ENCODE peak calls at places on chromosomes 11 and 22, in six cellular contexts. B is tibial artery, I is tibial nerve, G is left ventricle myocardium inferior, N is colonic mucosa, K is PC-9. W is an unnamed sample. For H3K4me1, the result is how much of the 10 kb centered on the place peaks cover.

GRCh38 chr11:47593492-47593933 is 698 bp downstream of the C1QTNF4 start:
- DNase-seq in B (no peak), I (no peak), G (no peak), N (no peak), K (no peak), W (no peak)

GRCh38 chr11:15988693-15989231 is 367.6 kb downstream of the SOX6 start:
- DNase-seq in B (no peak), I (no peak), G (no peak), N (no peak), K (no peak), W (no peak)

GRCh38 chr11:68351450-68352275 is 39.3 kb downstream of the LRP5 start:
- DNase-seq in B (no peak), I (no peak), G (no peak), N (no peak), K (no peak), W (no peak)

GRCh38 chr22:35064664-35065063 is 1.3 kb upstream of the ISX start:
- DNase-seq in B (no peak), I (no peak), G (no peak), N (peak), K (no peak), W (peak)

GRCh38 chr11:65491163-65491465 is 7.7 kb upstream of the MALAT1 start:
- DNase-seq in B (no peak), I (no peak), G (peak), N (no peak), K (no peak), W (no peak)

GRCh38 chr22:48179571-48180546 is 1417.4 kb downstream of the TBC1D22A start:
- DNase-seq in B (no peak), I (no peak), G (no peak), N (no peak), K (no peak), W (no peak)

GRCh38 chr11:45390407-45390806 is 104.3 kb upstream of the SYT13 start:
- DNase-seq in B (no peak), I (no peak), G (no peak), N (no peak), K (no peak), W (no peak)

GRCh38 chr11:83364500-83365059 is 78.4 kb upstream of the CCDC90B start:
- DNase-seq in B (no peak), I (no peak), G (no peak), N (no peak), K (no peak), W (no peak)

GRCh38 chr22:46008291-46008690 is 31.3 kb upstream of the WNT7B start:
- DNase-seq in B (no peak), I (no peak), G (peak), N (no peak), K (no peak), W (no peak)

GRCh38 chr11:121089566-121089965 is 11.5 kb upstream of the TECTA start:
- DNase-seq in B (no peak), I (no peak), G (no peak), N (no peak), K (no peak), W (no peak)

GRCh38 chr11:70895061-70895670 is 357.2 kb downstream of the SHANK2 start:
- DNase-seq in B (no peak), I (no peak), G (no peak), N (no peak), K (no peak), W (no peak)

GRCh38 chr11:133784359-133784758 is 61.0 kb downstream of the SPATA19 start:
- DNase-seq in B (no peak), I (no peak), G (no peak), N (no peak), K (no peak), W (no peak)

GRCh38 chr11:98568011-98568410 is 452.7 kb upstream of the CNTN5 start:
- DNase-seq in B (no peak), I (no peak), G (no peak), N (no peak), K (no peak), W (peak)

GRCh38 chr11:13261600-13262061 is 16.0 kb upstream of the BMAL1 start:
- DNase-seq in B (no peak), I (no peak), G (no peak), N (no peak), K (peak), W (peak)

GRCh38 chr11:113505541-113506375 is 30.6 kb upstream of the DRD2 start:
- DNase-seq in B (no peak), I (peak), G (no peak), N (no peak), K (no peak), W (peak)

GRCh38 chr11:64121637-64122410 is 44.1 kb downstream of the MACROD1 start:
- DNase-seq in B (no peak), I (no peak), G (no peak), N (no peak), K (no peak), W (peak)

GRCh38 chr11:2805388-2806057 is 80.1 kb downstream of the CDKN1C start:
- DNase-seq in B (no peak), I (peak), G (no peak), N (peak), K (no peak), W (no peak)

GRCh38 chr11:2653930-2654739 is 45.7 kb downstream of the KCNQ1OT1 start:
- DNase-seq in B (no peak), I (no peak), G (no peak), N (peak), K (no peak), W (no peak)

GRCh38 chr11:23680488-23681230 is 816.2 kb upstream of the LUZP2 start:
- DNase-seq in B (no peak), I (no peak), G (no peak), N (no peak), K (no peak), W (no peak)

GRCh38 chr11:57312511-57313021 is 12.2 kb downstream of the TNKS1BP1 start:
- DNase-seq in B (peak), I (no peak), G (no peak), N (peak), K (no peak), W (no peak)

GRCh38 chr11:7673724-7674434 is 579 bp upstream of the CYB5R2 start:
- DNase-seq in B (no peak), I (no peak), G (no peak), N (peak), K (no peak), W (no peak)

GRCh38 chr11:69985654-69986420 is 92.3 kb upstream of the ANO1 start:
- DNase-seq in B (no peak), I (no peak), G (no peak), N (no peak), K (no peak), W (no peak)

GRCh38 chr11:83054001-83054400 is 17.7 kb downstream of the RAB30 start:
- DNase-seq in B (no peak), I (no peak), G (no peak), N (no peak), K (no peak), W (no peak)

GRCh38 chr11:46210133-46210636 is 67.3 kb upstream of the CREB3L1 start:
- DNase-seq in B (no peak), I (no peak), G (no peak), N (no peak), K (peak), W (peak)

DNA sequence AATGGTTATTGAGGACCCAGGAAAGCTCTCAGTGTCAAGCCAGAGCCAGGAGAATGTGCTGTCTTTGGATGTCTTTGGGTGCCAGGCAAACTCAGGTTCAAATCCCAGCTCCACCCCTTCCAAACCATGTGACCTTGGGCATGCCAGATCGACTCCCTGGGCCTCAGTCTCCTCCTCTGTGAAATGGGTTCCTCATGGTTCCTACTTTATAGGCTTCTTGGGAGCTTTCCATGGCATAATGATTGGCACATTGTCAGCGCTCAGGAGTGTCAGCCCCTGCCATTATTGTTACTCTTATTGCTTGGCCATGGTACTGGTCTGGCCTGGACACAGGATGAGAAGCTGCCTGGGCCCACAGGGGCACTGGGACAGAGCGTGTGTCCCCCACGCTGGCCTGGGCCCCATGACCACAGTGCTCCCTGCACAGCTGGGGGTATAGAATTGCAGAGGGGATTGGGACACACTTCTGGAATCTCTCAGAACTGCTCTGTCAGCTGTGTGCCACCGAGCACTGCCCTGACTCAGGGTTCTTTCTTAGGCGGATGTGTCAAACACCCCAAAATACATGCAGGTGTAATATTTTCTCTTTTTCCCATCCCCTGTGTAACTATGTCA is 37.6 kb upstream of the CRYBB3 start:
- DNase-seq in B (no peak), I (no peak), G (no peak), N (no peak), K (no peak), W (no peak)
- H3K27ac ChIP-seq in B (no peak), I (no peak), G (no peak), N (no peak), K (no peak), W (no peak)

DNA sequence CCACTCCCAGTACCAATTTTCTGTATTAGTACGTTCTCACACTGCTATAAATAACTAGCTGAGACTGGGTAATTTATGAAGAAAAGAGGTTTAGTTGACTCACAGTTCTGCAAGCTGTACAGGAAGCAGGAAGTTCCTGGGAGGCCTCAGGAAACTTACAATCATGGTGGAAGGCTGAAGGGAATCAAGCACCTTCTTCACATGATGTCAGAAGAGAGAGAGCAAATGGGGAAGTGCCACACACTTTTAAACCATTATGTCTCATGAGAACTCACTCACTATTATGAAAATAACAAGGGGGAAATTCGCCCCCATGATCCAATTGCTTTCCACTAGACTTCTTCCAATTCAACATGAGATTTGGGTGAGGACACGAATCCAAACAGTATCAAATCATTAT is 271.4 kb downstream of the ETS1 start:
- DNase-seq in B (no peak), I (no peak), G (no peak), N (no peak), K (no peak), W (no peak)
- H3K4me1 ChIP-seq in B (under half), I (under half), G (under half), N (under half), K (under half), W (under half)

DNA sequence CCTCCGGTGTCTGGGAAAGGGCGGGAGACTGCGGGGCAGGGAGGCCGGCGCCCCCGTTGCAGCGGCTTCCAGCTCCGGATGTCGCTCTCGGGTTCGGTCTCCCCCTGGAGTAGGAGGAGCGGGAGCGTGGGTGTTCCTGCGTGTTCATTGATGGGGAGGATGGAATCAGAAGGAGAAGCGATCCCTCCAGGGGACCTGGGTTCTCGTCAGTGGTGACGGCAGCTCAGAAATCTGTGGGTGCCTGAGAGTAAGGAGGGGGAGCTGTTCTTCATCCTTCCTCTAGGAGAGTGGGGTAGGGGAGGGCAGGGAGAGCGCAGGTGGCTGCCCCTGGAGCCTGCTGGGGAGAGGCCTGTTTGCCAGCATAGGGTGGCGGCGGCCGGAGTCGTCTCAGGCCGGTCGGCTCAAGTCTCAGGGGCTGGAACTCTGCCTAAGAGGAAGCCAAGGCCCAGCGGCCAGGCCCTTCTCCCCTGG is 1.1 kb downstream of the UBASH3B start:
- DNase-seq in B (no peak), I (no peak), G (peak), N (peak), K (peak), W (no peak)
- H3K27ac ChIP-seq in B (peak), I (peak), G (peak), N (peak), K (peak), W (peak)

DNA sequence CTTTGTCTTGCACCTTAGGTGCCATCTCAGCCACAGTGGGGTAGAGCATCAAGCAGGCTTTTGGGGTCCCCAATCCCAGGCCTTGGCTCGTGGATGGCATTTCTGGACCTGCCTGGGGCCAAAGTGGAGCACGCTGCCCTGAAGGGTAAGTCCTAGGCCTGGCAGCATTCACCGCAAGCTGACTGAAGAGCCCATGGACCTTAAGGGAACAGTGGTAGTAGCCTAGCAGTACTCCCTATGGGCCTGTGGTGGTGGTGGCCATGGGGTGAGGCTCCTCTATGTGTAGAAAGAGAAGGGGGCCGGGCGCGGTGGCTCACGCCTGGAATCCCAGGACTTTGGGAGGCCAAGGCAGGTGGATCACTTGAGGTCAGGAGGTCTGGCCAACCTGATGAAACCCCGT is 36.9 kb downstream of the PIWIL3 start:
- DNase-seq in B (no peak), I (no peak), G (no peak), N (no peak), K (no peak), W (no peak)
- H3K4me1 ChIP-seq in B (under half), I (under half), G (under half), N (under half), K (under half), W (under half)

GRCh38 chr22:27798526-27799333 is 2.8 kb downstream of the MN1 start:
- DNase-seq in B (peak), I (no peak), G (no peak), N (no peak), K (no peak), W (no peak)

GRCh38 chr22:27800250-27801131 is 1.1 kb downstream of the MN1 start:
- DNase-seq in B (peak), I (no peak), G (peak), N (no peak), K (no peak), W (peak)

GRCh38 chr22:27797793-27798525 is 3.6 kb downstream of the MN1 start:
- DNase-seq in B (no peak), I (no peak), G (no peak), N (no peak), K (no peak), W (no peak)

GRCh38 chr22:27801197-27801615 is 350 bp downstream of the MN1 start:
- DNase-seq in B (no peak), I (no peak), G (peak), N (no peak), K (no peak), W (no peak)

DNA sequence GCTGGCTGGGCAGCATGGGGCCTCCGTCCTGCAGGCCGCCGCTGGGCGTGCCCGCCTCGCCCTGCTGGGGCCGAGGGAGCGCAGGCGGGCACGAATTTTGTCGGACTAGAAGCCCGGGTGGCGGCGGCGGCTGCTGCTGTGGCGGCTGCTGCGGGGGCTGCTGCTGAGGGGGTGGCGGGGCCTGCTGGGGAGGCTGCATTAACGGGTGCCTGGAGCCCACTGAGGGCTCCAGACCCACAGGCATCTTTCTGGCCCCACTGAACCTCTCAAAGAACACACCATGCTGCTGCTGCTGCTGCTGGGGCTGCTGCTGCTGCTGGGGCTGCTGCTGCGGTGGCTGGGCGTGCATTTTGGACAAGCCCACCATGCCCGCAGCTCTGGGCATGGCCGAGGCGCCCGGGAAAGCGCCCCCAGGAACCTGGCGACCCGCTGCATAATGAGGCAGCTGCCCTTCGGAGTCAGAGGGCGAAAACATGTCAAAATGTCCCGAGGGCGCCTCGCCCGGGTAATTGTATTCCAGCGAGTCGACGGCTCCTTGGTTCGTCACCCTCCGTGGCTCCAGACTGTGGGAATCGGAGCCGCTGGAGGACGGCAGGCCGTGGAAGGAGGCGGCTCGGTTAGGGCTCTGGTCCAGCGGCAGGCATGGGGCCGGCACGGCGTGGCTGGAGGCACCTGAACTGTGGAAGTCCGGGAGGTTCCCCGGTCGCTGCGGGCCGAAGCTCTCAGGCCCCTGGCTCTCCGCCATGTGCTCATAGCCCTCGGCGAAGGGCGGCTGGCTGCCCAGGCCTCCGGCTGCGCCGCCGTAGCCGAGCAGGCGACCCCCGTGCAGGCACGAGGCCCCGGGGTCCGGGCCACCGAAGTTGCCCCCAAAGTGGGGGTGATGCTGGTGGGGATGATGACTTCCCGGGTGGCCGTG is 2.0 kb downstream of the MN1 start:
- DNase-seq in B (peak), I (no peak), G (peak), N (no peak), K (no peak), W (peak)
- H3K27ac ChIP-seq in B (peak), I (peak), G (peak), N (no peak), K (no peak), W (peak)

DNA sequence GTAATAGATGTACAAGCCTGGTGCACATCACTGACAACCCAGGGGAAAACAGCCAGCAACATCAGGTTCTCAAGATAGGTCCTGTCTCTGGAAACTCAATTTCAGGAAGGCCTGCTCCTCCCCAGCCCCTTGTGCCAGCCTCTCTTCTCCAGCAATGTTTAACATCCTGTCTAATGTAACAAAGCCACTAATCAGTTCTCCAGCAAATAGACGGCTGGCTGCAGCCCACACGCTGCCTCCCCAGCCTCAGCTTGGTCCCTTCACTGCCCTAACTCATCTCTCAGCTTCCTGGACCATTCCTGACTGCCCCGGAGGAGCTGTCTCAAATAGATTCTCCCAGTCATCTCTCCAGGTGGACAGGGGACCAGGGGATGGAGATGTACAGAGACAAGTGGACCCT is 37.8 kb downstream of the RPL27A start:
- DNase-seq in B (no peak), I (no peak), G (no peak), N (no peak), K (no peak), W (no peak)
- H3K4me1 ChIP-seq in B (half or more), I (under half), G (half or more), N (under half), K (half or more), W (half or more)

GRCh38 chr11:111418436-111418787 is 39.3 kb upstream of the POU2AF1 start:
- DNase-seq in B (no peak), I (no peak), G (no peak), N (no peak), K (no peak), W (no peak)

GRCh38 chr11:111417011-111417765 is 38.1 kb upstream of the POU2AF1 start:
- DNase-seq in B (no peak), I (no peak), G (no peak), N (no peak), K (no peak), W (no peak)

GRCh38 chr11:111419181-111419580 is 40.1 kb upstream of the POU2AF1 start:
- DNase-seq in B (no peak), I (no peak), G (no peak), N (no peak), K (no peak), W (no peak)

GRCh38 chr11:111416231-111416960 is 37.3 kb upstream of the POU2AF1 start:
- DNase-seq in B (no peak), I (no peak), G (no peak), N (no peak), K (no peak), W (no peak)

GRCh38 chr11:111417766-111418435 is 38.8 kb upstream of the POU2AF1 start:
- DNase-seq in B (no peak), I (peak), G (peak), N (peak), K (no peak), W (no peak)
- H3K27ac ChIP-seq in B (peak), I (peak), G (no peak), N (peak), K (no peak), W (no peak)

GRCh38 chr22:17982572-17983141 is 41.7 kb downstream of the MICAL3 start:
- DNase-seq in B (no peak), I (no peak), G (no peak), N (no peak), K (no peak), W (no peak)

GRCh38 chr22:17984114-17984513 is 40.2 kb downstream of the MICAL3 start:
- DNase-seq in B (no peak), I (no peak), G (no peak), N (no peak), K (no peak), W (no peak)

GRCh38 chr22:17988800-17989513 is 35.4 kb downstream of the MICAL3 start:
- DNase-seq in B (no peak), I (no peak), G (no peak), N (no peak), K (no peak), W (no peak)

GRCh38 chr22:17981497-17981896 is 42.9 kb downstream of the MICAL3 start:
- DNase-seq in B (no peak), I (no peak), G (no peak), N (no peak), K (no peak), W (no peak)

GRCh38 chr22:17985606-17986005 is 38.8 kb downstream of the MICAL3 start:
- DNase-seq in B (no peak), I (no peak), G (no peak), N (no peak), K (no peak), W (no peak)
- H3K4me1 ChIP-seq in B (under half), I (under half), G (half or more), N (under half), K (under half), W (under half)

GRCh38 chr22:26474687-26475086 is 8.9 kb downstream of the HPS4 start:
- DNase-seq in B (no peak), I (no peak), G (no peak), N (no peak), K (no peak), W (no peak)
- H3K27ac ChIP-seq in B (no peak), I (no peak), G (no peak), N (no peak), K (no peak), W (no peak)